ENCODE peak calls at places on chromosomes 6 and 20, in five cellular contexts. A is pancreas; K is CD8-positive, alpha-beta T cell; N is astrocyte of the cerebellum; T is endodermal cell. J is an unnamed sample.

GRCh38 chr6:108735991-108736345 is 112.3 kb upstream of the ARMC2 start:
- DNase-seq in N (no peak), T (peak), A (no peak), K (no peak), J (no peak)

GRCh38 chr6:105901583-105901982 is 184.6 kb upstream of the PRDM1 start:
- DNase-seq in A (no peak), N (no peak), T (no peak), K (no peak), J (no peak)

GRCh38 chr6:84657486-84657885 is 106.9 kb downstream of the TBX18 start:
- DNase-seq in A (no peak), K (no peak), N (no peak), T (no peak), J (no peak)

GRCh38 chr20:48809672-48810071 is 18.1 kb downstream of the PREX1 start:
- DNase-seq in T (no peak), N (no peak), A (no peak), K (no peak), J (no peak)

GRCh38 chr6:99119109-99120031 is 171.6 kb upstream of the FBXL4 start:
- DNase-seq in N (peak), T (peak), K (no peak), A (no peak), J (peak)

GRCh38 chr20:62752671-62753501 is 43.4 kb upstream of the MRGBP start:
- DNase-seq in N (no peak), T (no peak), K (no peak), A (no peak), J (no peak)

GRCh38 chr6:112906737-112907136 is 559.6 kb downstream of the RFPL4B start:
- DNase-seq in A (no peak), T (no peak), K (no peak), N (peak), J (peak)

GRCh38 chr20:58239216-58239615 is 10.8 kb upstream of the ANKRD60 start:
- DNase-seq in A (no peak), K (no peak), T (no peak), N (no peak), J (no peak)

GRCh38 chr6:13229205-13230085 is 98.9 kb downstream of the TBC1D7 start:
- DNase-seq in N (no peak), A (no peak), K (peak), T (peak), J (no peak)

GRCh38 chr6:151056230-151056907 is 183.4 kb upstream of the AKAP12 start:
- DNase-seq in T (no peak), A (no peak), K (no peak), N (no peak), J (no peak)

GRCh38 chr20:36629719-36630340 is 16.2 kb downstream of the SLA2 start:
- DNase-seq in T (no peak), N (no peak), A (no peak), K (peak), J (no peak)

GRCh38 chr20:34829191-34829590 is 3.7 kb upstream of the NCOA6 start:
- DNase-seq in N (no peak), K (no peak), A (no peak), T (no peak), J (no peak)

GRCh38 chr20:34834459-34834893 is 9.0 kb upstream of the NCOA6 start:
- DNase-seq in N (peak), K (no peak), A (no peak), T (no peak), J (no peak)
- H3K4me3 ChIP-seq in N (no peak), K (no peak), A (no peak), T (no peak), J (peak)

DNA sequence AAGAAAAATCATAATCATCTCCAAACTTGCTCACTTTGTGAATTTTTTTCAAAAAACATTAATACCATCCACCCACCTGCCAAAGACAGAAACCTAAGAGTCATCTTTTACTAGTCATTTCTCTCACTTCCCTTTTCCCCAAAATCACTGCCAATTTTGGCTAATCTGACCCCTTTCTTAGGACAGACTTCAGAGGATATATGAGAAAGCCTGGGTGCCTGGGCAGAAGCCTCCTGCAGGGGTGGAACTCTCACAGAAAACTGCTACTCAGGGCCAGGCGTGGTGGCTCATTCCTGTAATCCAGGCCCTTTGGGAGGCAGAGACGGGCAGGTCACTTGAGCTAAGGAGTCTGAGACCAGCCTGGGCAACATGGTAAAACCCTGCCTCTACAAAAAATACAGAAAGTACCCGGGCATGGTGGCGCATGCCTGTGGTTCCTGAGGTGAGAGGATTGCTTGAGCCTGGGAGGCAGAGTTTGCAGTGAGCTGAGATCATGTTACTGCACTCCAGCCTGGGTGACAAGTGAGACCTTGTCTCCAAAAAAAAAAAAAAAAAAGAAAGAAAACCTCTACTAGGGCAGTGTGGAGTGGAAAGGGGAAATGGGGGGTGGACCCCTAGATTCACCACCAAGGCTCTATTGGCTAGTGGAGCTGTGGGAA is 3.8 kb downstream of the DEK start:
- DNase-seq in A (no peak), N (no peak), K (no peak), T (peak), J (no peak)
- H3K4me3 ChIP-seq in A (no peak), N (peak), K (no peak), T (peak), J (no peak)

DNA sequence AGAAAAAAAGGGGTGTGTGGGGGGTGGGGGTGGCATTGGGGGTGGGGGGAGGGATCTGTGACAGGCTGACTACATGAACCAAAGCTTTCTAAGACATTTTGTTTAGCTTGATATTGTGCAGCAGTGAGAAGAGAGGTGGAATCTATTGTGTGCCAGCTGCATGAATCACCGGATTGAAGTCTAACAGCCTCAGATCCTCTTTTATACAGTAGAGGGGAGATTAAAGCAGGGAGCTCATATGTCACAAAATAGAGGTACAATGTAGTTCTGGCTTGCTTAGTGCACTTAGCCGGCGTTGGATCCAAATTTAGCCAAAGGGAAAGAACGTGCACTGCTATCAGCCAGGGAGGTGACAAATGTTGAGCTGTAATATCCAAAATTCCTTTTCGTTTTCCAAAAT is 404.2 kb upstream of the CITED2 start:
- DNase-seq in K (no peak), T (no peak), A (no peak), N (peak), J (peak)
- H3K4me3 ChIP-seq in K (no peak), T (no peak), A (no peak), N (no peak), J (no peak)

DNA sequence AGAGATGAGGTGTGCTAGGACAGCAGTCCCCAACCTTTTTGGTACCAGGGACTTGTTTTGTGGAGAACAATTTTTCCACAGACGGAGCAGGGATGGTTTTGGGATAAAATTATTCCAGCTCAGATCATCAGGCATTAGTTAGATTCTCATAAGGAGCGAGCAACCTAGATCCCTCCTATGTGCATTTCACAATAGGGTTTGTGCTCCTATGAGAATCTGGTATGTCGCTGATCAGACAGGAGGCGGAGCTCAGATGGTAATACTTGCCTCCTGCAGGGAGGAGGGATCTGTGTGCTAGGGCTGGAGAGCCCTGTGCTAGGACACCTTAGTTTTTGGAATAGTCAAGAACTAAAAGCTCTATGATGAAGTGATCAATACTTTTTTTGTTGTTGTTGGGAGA is 2.5 kb downstream of the SMIM13 start:
- DNase-seq in T (peak), N (peak), K (no peak), A (no peak), J (peak)
- H3K4me3 ChIP-seq in T (peak), N (peak), K (no peak), A (no peak), J (no peak)

J was measured in skeletal muscle cell.